ENCODE peak calls at places on chromosome 1, in ten cellular contexts. H is heart left ventricle, E is A549, R is upper lobe of right lung, X is left ventricle myocardium inferior, Y is fibroblast of pulmonary artery, F is foreskin fibroblast, M is PC-9, O is stomach, K is ovary. L is an unnamed sample.

GRCh38 chr1:188706742-188707141 is 1770.9 kb downstream of the BRINP3 start:
- DNase-seq in H (no peak), O (no peak), K (no peak), Y (peak; percentile 75), M (peak; percentile 76), X (no peak), F (peak; percentile 21), R (no peak), E (peak; percentile 52), L (no peak)

GRCh38 chr1:87197156-87197555 is 131.5 kb upstream of the LMO4 start:
- DNase-seq in K (no peak), X (no peak), F (peak; percentile 8), Y (peak; percentile 41), O (no peak), R (no peak), H (no peak), M (no peak), E (no peak), L (peak; percentile 72)

GRCh38 chr1:195604287-195604686 is 1004.0 kb downstream of the KCNT2 start:
- DNase-seq in M (no peak), F (peak; percentile 80), K (no peak), O (no peak), R (no peak), E (no peak), X (no peak), Y (peak; percentile 22), H (no peak), L (peak; percentile 89)

GRCh38 chr1:234647245-234647644 is 37.3 kb upstream of the IRF2BP2 start:
- DNase-seq in E (no peak), H (no peak), X (no peak), Y (no peak), O (no peak), M (no peak), R (no peak), K (no peak), F (no peak), L (no peak)

GRCh38 chr1:70211536-70211935 is 6.2 kb upstream of the LRRC40 start:
- DNase-seq in M (no peak), Y (no peak), R (no peak), F (no peak), K (no peak), O (no peak), H (no peak), E (no peak), X (no peak), L (no peak)

GRCh38 chr1:237250055-237250454 is 208.1 kb downstream of the RYR2 start:
- DNase-seq in Y (no peak), E (no peak), O (no peak), H (no peak), K (no peak), R (no peak), F (no peak), M (no peak), X (no peak), L (no peak)

GRCh38 chr1:1088801-1089680 is 14.9 kb upstream of the RNF223 start:
- DNase-seq in R (peak; percentile 62), O (no peak), Y (no peak), H (no peak), M (no peak), K (peak; percentile 32), F (no peak), E (no peak), X (peak; percentile 12), L (no peak)

GRCh38 chr1:161691846-161692245 is 15.2 kb upstream of the FCRLA start:
- DNase-seq in Y (no peak), R (no peak), X (no peak), E (no peak), O (no peak), K (no peak), F (no peak), M (no peak), H (no peak), L (no peak)

GRCh38 chr1:10737268-10737624 is 59.2 kb downstream of the CASZ1 start:
- DNase-seq in F (no peak), K (no peak), Y (no peak), R (peak; percentile 84), H (peak; percentile 82), M (no peak), X (peak; percentile 57), E (no peak), O (peak; percentile 58), L (no peak)

GRCh38 chr1:202505356-202505755 is 156.9 kb downstream of the PPP1R12B start:
- DNase-seq in H (no peak), Y (peak; percentile 95), R (no peak), X (no peak), O (no peak), F (peak; percentile 40), K (no peak), M (no peak), E (no peak), L (peak; percentile 63)

GRCh38 chr1:210700511-210700910 is 371.8 kb downstream of the HHAT start:
- DNase-seq in R (no peak), O (no peak), K (no peak), Y (no peak), X (no peak), M (no peak), F (no peak), H (no peak), E (no peak), L (no peak)

GRCh38 chr1:65792671-65793358 is at the start of gene PDE4B:
- DNase-seq in O (no peak), R (peak; percentile 70), E (no peak), X (peak; percentile 13), H (no peak), Y (peak; percentile 16), M (no peak), K (no peak), F (peak; percentile 38), L (peak; percentile 21)

GRCh38 chr1:65791396-65791795 is 1.3 kb upstream of the PDE4B start:
- DNase-seq in F (peak; percentile 39), H (no peak), E (no peak), Y (peak; percentile 55), M (no peak), K (no peak), X (no peak), O (no peak), R (no peak), L (peak; percentile 56)

GRCh38 chr1:65795311-65795710 is 2.6 kb downstream of the PDE4B start:
- DNase-seq in E (no peak), F (no peak), O (no peak), H (no peak), M (no peak), K (no peak), X (no peak), R (no peak), Y (no peak), L (no peak)

GRCh38 chr1:65791860-65792670 is 630 bp upstream of the PDE4B start:
- DNase-seq in X (peak; percentile 11), M (no peak), E (no peak), Y (peak; percentile 16), F (no peak), H (no peak), K (no peak), R (peak; percentile 63), O (no peak), L (peak; percentile 16)

DNA sequence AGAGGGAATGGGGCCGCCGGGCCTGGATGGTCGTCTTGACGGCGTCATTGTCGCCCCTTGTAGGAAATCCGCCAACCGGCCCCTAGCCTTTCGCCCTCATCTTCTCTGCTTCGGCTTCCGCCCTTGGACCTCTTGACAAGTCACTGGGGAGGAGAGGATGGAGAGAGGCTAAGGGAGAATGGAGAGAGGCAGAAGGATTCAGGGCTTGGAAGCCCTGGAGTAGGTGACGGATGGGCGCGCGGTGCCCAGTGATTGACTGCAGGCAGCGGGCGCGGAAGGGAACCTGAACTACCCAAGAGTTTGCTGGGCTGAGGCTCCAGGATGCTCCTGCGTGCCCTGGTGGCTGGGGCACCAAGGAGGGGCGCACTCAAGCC is 651 bp downstream of the PDE4B start:
- DNase-seq in X (peak; percentile 9), K (no peak), E (no peak), H (no peak), F (no peak), R (no peak), M (no peak), Y (no peak), O (no peak), L (no peak)
- H3K4me3 ChIP-seq in X (peak overlapping the region; percentile 51), K (no peak overlapping the region), E (peak overlapping the region; percentile 51), H (peak overlapping the region; percentile 27), F (peak overlapping the region; percentile 64), R (peak overlapping the region; percentile 37), M (no peak overlapping the region), Y (peak overlapping the region; percentile 35), O (peak overlapping the region; percentile 46), L (peak overlapping the region; percentile 49)

DNA sequence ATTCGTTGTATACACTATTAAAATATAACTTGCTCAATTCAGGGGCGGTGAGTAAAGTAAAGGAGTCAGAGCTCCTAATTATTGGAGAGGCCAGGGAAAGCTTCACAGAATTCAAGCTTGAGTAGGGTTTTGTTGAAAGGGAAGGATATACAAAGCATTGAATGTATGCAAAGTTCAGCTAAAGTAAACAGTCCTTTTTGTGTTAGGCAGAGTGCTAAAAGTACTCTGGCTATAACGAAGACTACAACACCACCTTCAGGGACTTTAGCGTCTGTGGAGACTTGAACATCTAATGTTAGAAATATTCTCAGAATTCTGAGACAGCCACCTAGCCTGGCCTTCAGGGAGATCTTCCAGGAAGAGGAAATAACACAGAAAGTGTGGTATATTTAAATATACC is 1.1 kb downstream of the FALEC start:
- DNase-seq in R (no peak), F (no peak), X (no peak), M (no peak), Y (peak; percentile 17), E (no peak), H (no peak), O (no peak), K (no peak), L (peak; percentile 18)
- TF ChIP-seq CTCF in R (no peak), F (no peak), X (no peak), M (no peak), Y (no peak), E (no peak), H (no peak), O (no peak), K (no peak), L (no peak)

GRCh38 chr1:67170751-67171573 is 4.7 kb downstream of the IL23R start:
- DNase-seq in O (no peak), R (no peak), Y (no peak), E (no peak), F (no peak), H (no peak), X (no peak), M (no peak), K (no peak), L (no peak)
- H3K4me3 ChIP-seq in O (no peak overlapping the region), R (no peak overlapping the region), Y (no peak overlapping the region), E (no peak overlapping the region), F (no peak overlapping the region), H (no peak overlapping the region), X (no peak overlapping the region), M (no peak overlapping the region), K (no peak overlapping the region), L (no peak overlapping the region)

DNA sequence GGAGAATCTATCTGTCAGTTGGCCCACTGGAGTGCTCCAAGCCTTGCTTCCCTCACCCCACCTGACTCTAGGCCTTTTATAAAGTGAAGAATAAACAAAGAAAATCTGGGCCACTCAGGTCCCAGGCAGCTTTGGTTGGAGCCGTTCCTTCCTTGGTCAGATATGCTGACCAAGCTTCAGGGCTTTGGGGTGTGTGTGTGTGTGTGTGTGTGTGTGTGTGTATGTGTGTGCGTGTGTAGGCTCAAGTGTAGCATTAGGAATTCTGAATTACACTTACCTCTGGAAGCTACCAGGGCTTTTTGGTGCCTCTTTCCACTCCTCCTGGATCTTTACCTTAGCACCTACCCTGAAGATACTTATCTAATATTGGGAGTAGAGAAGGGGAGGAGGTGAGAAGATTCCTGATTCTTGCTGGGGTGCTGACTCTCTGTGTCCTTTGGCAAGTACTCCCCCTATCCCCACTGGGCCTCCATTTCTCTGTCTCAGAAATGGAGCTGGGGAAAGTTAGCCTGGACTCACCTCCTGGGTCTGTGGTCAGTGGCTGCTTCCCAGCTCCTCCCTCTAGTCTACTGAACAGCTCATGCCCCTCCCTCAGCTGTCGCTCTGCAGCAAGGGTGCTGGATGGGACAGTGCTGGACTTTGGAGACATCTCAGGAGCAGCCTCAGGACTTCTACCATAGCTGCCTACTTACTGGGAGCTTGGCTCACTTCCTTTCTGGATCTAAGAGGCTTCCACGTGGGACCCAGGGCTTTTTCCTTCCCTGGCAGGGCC is 10.8 kb downstream of the FOXD2 start:
- DNase-seq in R (no peak), M (no peak), F (no peak), Y (no peak), E (no peak), H (no peak), O (no peak), K (no peak), X (no peak), L (no peak)
- TF ChIP-seq CTCF in R (no peak), M (no peak), F (no peak), Y (no peak), E (no peak), H (no peak), O (no peak), K (no peak), X (no peak), L (no peak)